ENCODE peak calls at places on chromosomes 16 and 17, in nine cellular contexts. S is CD8-positive, alpha-beta T cell; A is lower lobe of right lung; J is effector memory CD4-positive, alpha-beta T cell; Z is IMR-90; V is neural progenitor cell; U is ascending aorta; M is heart left ventricle; H is gastrocnemius medialis. E is an unnamed sample.

GRCh38 chr17:2690165-2691068 is 21.1 kb downstream of the CLUH start:
- DNase-seq in Z (no peak), V (no peak), J (no peak), H (peak; percentile 27), U (no peak), A (peak; percentile 45), S (no peak), M (no peak), E (no peak)

GRCh38 chr17:32525116-32525515 is 38.3 kb downstream of the CDK5R1 start:
- DNase-seq in Z (peak; percentile 57), H (no peak), J (no peak), U (no peak), M (no peak), A (no peak), S (no peak), V (no peak), E (no peak)

GRCh38 chr17:55513885-55514590 is 2.8 kb upstream of the SMIM36 start:
- DNase-seq in S (peak; percentile 61), A (peak; percentile 60), H (peak; percentile 53), U (peak; percentile 12), M (peak; percentile 59), J (peak; percentile 52), Z (peak; percentile 55), V (peak; percentile 76), E (peak; percentile 47)

GRCh38 chr16:19419691-19420060 is 2.0 kb downstream of the TMC5 start:
- DNase-seq in U (no peak), S (no peak), J (no peak), A (no peak), V (no peak), H (no peak), M (no peak), Z (peak; percentile 4), E (peak; percentile 87)

GRCh38 chr16:19907161-19907992 is 22.7 kb upstream of the GPRC5B start:
- DNase-seq in Z (peak; percentile 64), V (peak; percentile 89), U (no peak), S (peak; percentile 59), A (peak; percentile 61), H (peak; percentile 23), J (peak; percentile 46), M (peak; percentile 52), E (peak; percentile 39)

GRCh38 chr17:16422416-16422815 is 7.0 kb downstream of the TRPV2 start:
- DNase-seq in A (no peak), Z (no peak), J (no peak), S (no peak), H (no peak), U (no peak), M (no peak), V (no peak), E (no peak)

GRCh38 chr16:677306-678190 is 2.1 kb downstream of the RHBDL1 start:
- DNase-seq in H (peak; percentile 16), V (no peak), J (no peak), U (no peak), S (no peak), Z (no peak), A (no peak), M (no peak), E (no peak)

GRCh38 chr16:73212431-73212830 is 164.5 kb upstream of the ZFHX3 start:
- DNase-seq in J (no peak), H (no peak), U (no peak), A (no peak), M (no peak), Z (peak; percentile 22), S (no peak), V (no peak), E (no peak)

GRCh38 chr17:2321399-2321798 is 14.9 kb downstream of the TSR1 start:
- DNase-seq in M (no peak), A (no peak), H (no peak), J (no peak), U (no peak), V (no peak), Z (no peak), S (no peak), E (no peak)

GRCh38 chr16:75537795-75538194 is 1.9 kb upstream of the CHST5 start:
- DNase-seq in M (no peak), S (no peak), U (no peak), J (no peak), Z (no peak), V (no peak), A (no peak), H (no peak), E (no peak)

GRCh38 chr17:47192549-47192948 is 3.5 kb upstream of the CDC27 start:
- DNase-seq in H (no peak), M (no peak), V (no peak), A (no peak), Z (no peak), J (no peak), U (no peak), S (no peak), E (no peak)

GRCh38 chr16:11781773-11782172 is 15.3 kb downstream of the ZC3H7A start:
- DNase-seq in Z (no peak), J (no peak), V (no peak), M (no peak), H (no peak), S (no peak), U (no peak), A (no peak), E (peak; percentile 83)

GRCh38 chr17:69503711-69504110 is 89.2 kb downstream of the MAP2K6 start:
- DNase-seq in S (no peak), U (no peak), H (no peak), M (no peak), A (no peak), V (no peak), J (no peak), Z (no peak), E (no peak)

GRCh38 chr17:37752482-37752881 is 7.6 kb upstream of the HNF1B start:
- DNase-seq in S (no peak), J (no peak), M (no peak), V (no peak), Z (peak; percentile 77), U (no peak), A (no peak), H (no peak), E (peak; percentile 87)

GRCh38 chr17:74119049-74119580 is 84.4 kb upstream of the RPL38 start:
- DNase-seq in A (no peak), S (no peak), J (no peak), H (no peak), Z (no peak), V (no peak), U (no peak), M (no peak), E (no peak)

GRCh38 chr17:9676742-9677387 is 31.5 kb downstream of the USP43 start:
- DNase-seq in U (no peak), Z (peak; percentile 12), H (no peak), M (no peak), J (no peak), V (no peak), A (no peak), S (no peak), E (peak; percentile 99)

GRCh38 chr17:73750975-73751374 is 106.7 kb upstream of the SDK2 start:
- DNase-seq in H (no peak), Z (no peak), V (no peak), J (no peak), S (no peak), A (no peak), M (no peak), U (no peak), E (no peak)

GRCh38 chr17:82461827-82462524 is 3.4 kb downstream of the NARF start:
- DNase-seq in H (no peak), U (no peak), Z (no peak), A (no peak), S (no peak), M (no peak), J (no peak), V (no peak), E (no peak)

DNA sequence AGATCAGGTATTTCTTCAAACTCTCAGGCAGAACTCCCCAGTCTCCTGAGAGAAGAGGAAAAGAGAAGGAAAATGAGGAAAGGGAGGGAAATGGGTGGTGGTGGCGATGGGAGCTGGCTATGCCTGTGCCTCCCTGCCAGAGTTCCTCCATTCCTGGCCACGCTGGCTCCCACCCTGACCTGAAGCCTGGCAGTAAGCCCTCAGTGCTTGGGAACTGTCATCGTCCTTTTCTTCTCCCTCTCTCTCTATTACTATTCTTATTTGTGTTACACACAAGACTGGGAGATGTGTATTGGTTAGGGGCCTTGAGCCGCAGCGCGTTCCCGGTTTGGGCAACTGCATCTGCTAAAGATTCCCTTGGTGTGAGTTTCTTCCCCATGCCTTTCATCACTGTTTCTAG is 44.6 kb downstream of the GOSR1 start:
- DNase-seq in U (no peak), A (no peak), M (no peak), Z (no peak), J (no peak), S (no peak), V (no peak), H (no peak), E (no peak)
- H3K27ac ChIP-seq in U (no peak overlapping the region), A (no peak overlapping the region), M (no peak overlapping the region), Z (no peak overlapping the region), J (no peak overlapping the region), S (no peak overlapping the region), V (no peak overlapping the region), H (no peak overlapping the region), E (no peak overlapping the region)

GRCh38 chr17:76560036-76560876 is 20.4 kb downstream of the PRCD start:
- DNase-seq in A (no peak), Z (no peak), H (no peak), U (no peak), M (no peak), S (no peak), V (no peak), J (no peak), E (peak; percentile 13)
- H3K4me1 ChIP-seq in A (peaks cover 62% of the 10 kb centered on the region), Z (peaks cover 19% of the 10 kb centered on the region), H (peaks cover 50% of the 10 kb centered on the region), U (peaks cover 4% of the 10 kb centered on the region), M (peaks cover 62% of the 10 kb centered on the region), S (peaks cover 53% of the 10 kb centered on the region), V (peaks cover 17% of the 10 kb centered on the region), J (peaks cover 39% of the 10 kb centered on the region), E (peaks cover 25% of the 10 kb centered on the region)

DNA sequence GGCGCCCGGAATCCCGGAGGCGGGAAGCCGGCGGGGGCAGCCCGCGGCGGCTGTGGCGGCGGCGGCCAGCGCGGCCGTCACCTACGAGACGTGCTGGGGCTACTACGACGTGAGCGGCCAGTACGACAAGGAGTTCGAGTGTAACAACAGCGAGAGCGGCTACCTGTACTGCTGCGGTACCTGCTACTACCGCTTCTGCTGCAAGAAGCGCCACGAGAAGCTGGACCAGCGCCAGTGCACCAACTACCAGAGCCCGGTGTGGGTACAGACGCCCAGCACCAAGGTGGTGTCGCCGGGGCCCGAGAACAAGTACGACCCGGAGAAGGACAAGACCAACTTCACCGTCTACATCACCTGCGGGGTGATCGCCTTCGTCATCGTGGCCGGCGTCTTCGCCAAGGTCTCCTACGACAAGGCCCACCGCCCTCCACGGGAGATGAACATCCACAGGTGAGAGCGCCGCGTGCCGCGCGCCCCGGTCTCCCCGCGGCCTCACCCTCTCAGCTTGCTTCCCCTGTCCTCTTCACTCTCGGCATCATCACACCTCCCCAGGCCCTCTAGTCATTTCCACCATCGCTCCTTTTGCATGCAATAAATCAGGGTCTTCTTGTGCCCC is 706 bp downstream of the SHISA6 start:
- DNase-seq in U (no peak), H (no peak), J (no peak), V (no peak), S (no peak), A (peak; percentile 54), M (no peak), Z (no peak), E (no peak)
- H3K27ac ChIP-seq in U (no peak overlapping the region), H (no peak overlapping the region), J (no peak overlapping the region), V (no peak overlapping the region), S (no peak overlapping the region), A (no peak overlapping the region), M (no peak overlapping the region), Z (no peak overlapping the region), E (no peak overlapping the region)

DNA sequence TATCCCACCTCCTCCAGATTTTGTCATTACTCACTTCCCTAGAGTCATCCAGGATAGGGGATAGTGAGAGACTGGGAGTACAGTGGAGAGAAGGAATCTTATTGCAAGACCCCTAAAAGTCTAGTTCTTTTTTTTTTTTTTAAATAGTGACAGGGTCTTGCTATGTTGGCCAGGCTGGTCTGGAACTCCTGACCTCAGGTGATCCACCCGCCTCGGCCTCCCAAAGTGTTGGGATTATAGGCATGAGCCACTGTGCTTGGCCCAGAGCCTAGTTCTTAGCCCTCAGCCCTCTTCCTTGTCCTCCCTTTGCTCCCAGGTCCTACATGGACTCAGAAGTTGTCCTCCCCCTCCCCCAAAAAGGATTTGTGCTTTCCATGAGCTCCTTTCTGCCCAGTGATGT is 2.7 kb upstream of the CHRNB1 start:
- DNase-seq in U (no peak), H (no peak), V (no peak), J (no peak), S (no peak), Z (no peak), M (no peak), A (no peak), E (no peak)
- H3K4me1 ChIP-seq in U (peaks cover 18% of the 10 kb centered on the region), H (peaks cover 67% of the 10 kb centered on the region), V (peaks cover 28% of the 10 kb centered on the region), J (peaks cover 54% of the 10 kb centered on the region), S (peaks cover 57% of the 10 kb centered on the region), Z (peaks cover 22% of the 10 kb centered on the region), M (peaks cover 58% of the 10 kb centered on the region), A (peaks cover 59% of the 10 kb centered on the region), E (peaks cover 20% of the 10 kb centered on the region)

E was measured in foreskin keratinocyte.